ENCODE peak calls at places on chromosomes 12 and 14, in ten cellular contexts. B, P, J, G, R, D, I, Y, C and A are unnamed samples.

GRCh38 chr14:64423987-64424386 is 35.8 kb downstream of the MTHFD1 start:
- DNase-seq in J (no peak), C (no peak), B (no peak), Y (no peak), R (peak), G (no peak), P (no peak), I (no peak), D (no peak), A (no peak)

GRCh38 chr12:57754411-57755193 is at the start of gene MARCHF9:
- DNase-seq in D (peak), P (peak), I (peak), R (peak), Y (peak), J (peak), G (peak), C (peak), B (peak), A (peak)

GRCh38 chr14:103847954-103848719 is 762 bp upstream of the PPP1R13B start:
- DNase-seq in J (no peak), P (no peak), Y (peak), D (peak), C (no peak), I (no peak), B (no peak), G (no peak), R (no peak), A (no peak)

GRCh38 chr14:39505812-39506211 is 73.6 kb upstream of the FBXO33 start:
- DNase-seq in B (no peak), D (no peak), Y (no peak), R (no peak), C (no peak), G (no peak), I (no peak), P (no peak), J (no peak), A (no peak)

GRCh38 chr14:38053684-38054083 is 154.0 kb upstream of the SSTR1 start:
- DNase-seq in G (no peak), P (no peak), R (no peak), B (no peak), Y (no peak), D (no peak), I (no peak), C (no peak), J (no peak), A (no peak)

GRCh38 chr12:50401383-50402155 is 884 bp downstream of the LARP4 start:
- DNase-seq in B (no peak), C (peak), R (peak), P (no peak), Y (no peak), I (no peak), G (peak), D (peak), J (peak), A (no peak)

GRCh38 chr12:78540621-78541336 is 323.8 kb upstream of the SYT1 start:
- DNase-seq in I (no peak), P (no peak), C (no peak), R (no peak), B (no peak), D (no peak), Y (no peak), G (no peak), J (no peak), A (no peak)

GRCh38 chr14:81801921-81802320 is 268.3 kb upstream of the SEL1L start:
- DNase-seq in I (no peak), G (no peak), Y (no peak), D (no peak), P (no peak), J (no peak), C (no peak), R (no peak), B (no peak), A (no peak)